ENCODE peak calls at places on chromosomes 3 and 15, in six cellular contexts. I, K, B, H, V and D are unnamed samples.

GRCh38 chr15:32867313-32867626 is 149.5 kb downstream of the GREM1 start:
- DNase-seq in K (no peak), I (no peak), B (no peak), V (no peak), H (no peak), D (no peak)

GRCh38 chr15:96409231-96410138 is 79.0 kb downstream of the NR2F2 start:
- DNase-seq in B (peak; percentile 26), H (no peak), I (no peak), K (no peak), V (peak; percentile 16), D (no peak)

GRCh38 chr3:15305366-15305844 is 27.0 kb downstream of the SH3BP5 start:
- DNase-seq in H (no peak), K (no peak), V (no peak), B (peak; percentile 32), I (no peak), D (peak; percentile 56)

GRCh38 chr3:98647197-98647596 is 53.8 kb upstream of the CPOX start:
- DNase-seq in K (no peak), B (no peak), V (no peak), H (no peak), I (no peak), D (no peak)

GRCh38 chr3:72903004-72903403 is 15.2 kb downstream of the GXYLT2 start:
- DNase-seq in B (no peak), V (no peak), I (no peak), K (no peak), H (no peak), D (no peak)

GRCh38 chr15:28969511-28970085 is 83.8 kb downstream of the APBA2 start:
- DNase-seq in I (no peak), B (no peak), H (no peak), V (no peak), K (no peak), D (no peak)

GRCh38 chr3:158737410-158737809 is 5.2 kb upstream of the RARRES1 start:
- DNase-seq in I (no peak), V (no peak), K (no peak), B (no peak), H (no peak), D (no peak)

GRCh38 chr15:29969587-29970401 is 113.0 kb upstream of the GOLGA8J start:
- DNase-seq in K (no peak), V (no peak), B (no peak), I (no peak), H (no peak), D (no peak)

GRCh38 chr3:125052671-125053303 is 3.0 kb downstream of the HEG1 start:
- DNase-seq in H (no peak), K (no peak), V (no peak), I (no peak), B (peak; percentile 82), D (no peak)

GRCh38 chr3:123843668-123844067 is 40.5 kb downstream of the MYLK start:
- DNase-seq in V (no peak), B (no peak), I (no peak), K (no peak), H (no peak), D (no peak)

GRCh38 chr15:44427756-44428724 is 611 bp downstream of the CTDSPL2 start:
- DNase-seq in K (peak; percentile 74), B (peak; percentile 39), I (no peak), V (peak; percentile 69), H (no peak), D (no peak)

GRCh38 chr15:79874242-79874641 is 22.6 kb downstream of the MTHFS start:
- DNase-seq in K (no peak), I (no peak), V (no peak), H (no peak), B (no peak), D (no peak)

GRCh38 chr3:100702082-100703014 is 6.9 kb upstream of the TFG start:
- DNase-seq in I (no peak), B (no peak), K (no peak), H (no peak), V (no peak), D (no peak)

GRCh38 chr15:88202231-88202630 is 54.3 kb downstream of the NTRK3 start:
- DNase-seq in K (no peak), I (no peak), V (no peak), B (no peak), H (no peak), D (no peak)

GRCh38 chr15:64361259-64361658 is 5.3 kb upstream of the CSNK1G1 start:
- DNase-seq in K (no peak), B (no peak), H (no peak), V (no peak), I (no peak), D (no peak)

GRCh38 chr3:50504681-50505080 is 1.2 kb upstream of the CACNA2D2 start:
- DNase-seq in V (no peak), H (no peak), B (no peak), I (no peak), K (no peak), D (no peak)

GRCh38 chr3:2303567-2303966 is 204.9 kb downstream of the CNTN4 start:
- DNase-seq in B (no peak), I (no peak), K (no peak), H (no peak), V (no peak), D (no peak)

GRCh38 chr15:62940755-62941361 is 101.7 kb upstream of the TPM1 start:
- DNase-seq in V (peak; percentile 51), I (no peak), B (peak; percentile 25), K (peak; percentile 34), H (no peak), D (peak; percentile 92)

GRCh38 chr3:187628169-187628568 is 42.0 kb downstream of the SST start:
- DNase-seq in V (no peak), I (no peak), B (no peak), H (no peak), K (no peak), D (no peak)

GRCh38 chr3:196096382-196096953 is 14.6 kb upstream of the TFRC start:
- DNase-seq in V (peak; percentile 67), I (peak; percentile 87), K (peak; percentile 50), B (no peak), H (no peak), D (peak; percentile 77)

GRCh38 chr3:29186982-29187718 is 93.7 kb upstream of the RBMS3 start:
- DNase-seq in I (no peak), B (peak; percentile 76), K (no peak), V (no peak), H (no peak), D (no peak)

GRCh38 chr3:10835406-10835805 is 19.4 kb downstream of the SLC6A11 start:
- DNase-seq in I (no peak), V (no peak), H (no peak), B (no peak), K (no peak), D (no peak)

GRCh38 chr3:186523022-186523421 is 21.2 kb downstream of the CRYGS start:
- DNase-seq in V (no peak), H (no peak), B (no peak), K (no peak), I (no peak), D (no peak)

GRCh38 chr3:66336358-66336766 is 115.6 kb downstream of the SLC25A26 start:
- DNase-seq in B (peak; percentile 96), V (no peak), K (no peak), I (no peak), H (no peak), D (no peak)

GRCh38 chr15:89132611-89133242 is 44.5 kb downstream of the ABHD2 start:
- DNase-seq in I (no peak), B (peak; percentile 87), K (no peak), H (no peak), V (no peak), D (no peak)

GRCh38 chr15:42053914-42054313 is 33.1 kb upstream of the PLA2G4E start:
- DNase-seq in H (no peak), B (no peak), K (peak; percentile 57), I (no peak), V (no peak), D (no peak)

GRCh38 chr3:111733856-111734255 is 125.2 kb upstream of the PHLDB2 start:
- DNase-seq in V (no peak), H (no peak), B (no peak), I (no peak), K (no peak), D (no peak)
- H3K4me1 ChIP-seq in V (peaks cover 17% of the 10 kb centered on the region), H (no peaks in the 10 kb centered on the region), B (peaks cover 20% of the 10 kb centered on the region), I (no peaks in the 10 kb centered on the region), K (peaks cover 22% of the 10 kb centered on the region), D (no peaks in the 10 kb centered on the region)

DNA sequence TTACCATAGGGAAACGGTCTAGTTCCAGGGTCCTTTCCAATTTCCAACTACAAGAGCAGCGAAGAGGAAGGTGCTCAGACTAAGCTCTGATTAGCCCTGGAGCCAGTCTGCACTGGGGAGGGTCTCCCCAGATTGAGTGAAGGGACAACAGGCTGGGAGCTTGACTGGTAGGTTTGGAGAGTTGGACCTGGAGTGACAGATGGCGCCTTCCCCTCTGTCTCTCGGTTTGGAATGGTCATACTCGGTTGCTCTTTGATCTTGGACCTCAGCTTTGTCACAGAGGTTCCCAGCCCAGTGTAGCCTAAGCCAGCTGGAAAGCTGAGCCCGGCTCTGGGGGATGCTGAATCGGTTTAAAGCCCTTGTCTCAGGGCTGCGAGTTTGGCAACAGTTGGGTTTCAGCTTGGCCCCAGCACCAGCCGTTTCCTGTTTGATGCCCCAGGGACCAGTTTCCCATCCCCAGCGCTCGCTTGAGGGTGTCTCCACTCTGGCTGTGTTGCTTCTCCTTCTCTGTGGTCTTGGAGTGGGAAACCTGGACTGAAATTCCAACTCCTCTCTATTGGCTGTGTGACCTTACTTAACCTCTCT is 53.1 kb upstream of the ULK4 start:
- DNase-seq in K (peak; percentile 37), H (no peak), V (peak; percentile 55), I (no peak), B (peak; percentile 66), D (peak; percentile 83)
- TF ChIP-seq POLR2AphosphoS5 in K (no peak), H (no peak), V (peak; percentile 8), I (no peak), B (no peak), D (no peak)

DNA sequence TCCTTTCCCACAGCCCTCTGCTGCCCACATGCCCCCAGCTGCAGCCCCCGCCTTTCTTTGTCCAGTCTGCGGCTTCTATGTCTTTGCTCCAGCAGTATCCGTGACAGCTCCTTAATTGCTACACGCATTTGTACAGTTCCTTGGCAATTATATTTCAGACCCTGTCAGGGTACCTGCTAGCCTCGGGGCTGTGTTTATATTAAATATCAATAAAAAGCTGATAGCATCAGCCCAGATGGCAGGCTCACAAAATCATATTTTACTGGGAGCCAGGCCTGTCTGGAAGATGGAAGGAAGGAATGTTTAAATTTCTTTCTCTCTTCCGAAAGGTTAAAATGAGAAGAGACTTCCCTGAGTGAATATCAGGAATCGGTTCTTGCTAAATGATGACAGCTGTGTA is 378.3 kb downstream of the LRTM1 start:
- DNase-seq in I (no peak), H (no peak), K (no peak), V (no peak), B (no peak), D (no peak)
- H3K4me1 ChIP-seq in I (no peaks in the 10 kb centered on the region), H (no peaks in the 10 kb centered on the region), K (no peaks in the 10 kb centered on the region), V (no peaks in the 10 kb centered on the region), B (no peaks in the 10 kb centered on the region), D (peaks cover 7% of the 10 kb centered on the region)

GRCh38 chr3:13332740-13333139 is 87.4 kb downstream of the NUP210 start:
- DNase-seq in K (peak; percentile 43), V (no peak), I (no peak), B (no peak), H (no peak), D (no peak)

GRCh38 chr3:13329746-13330145 is 90.4 kb downstream of the NUP210 start:
- DNase-seq in I (no peak), H (no peak), V (no peak), K (no peak), B (no peak), D (no peak)

GRCh38 chr3:13333236-13333897 is 86.8 kb downstream of the NUP210 start:
- DNase-seq in H (no peak), B (no peak), K (no peak), I (no peak), V (no peak), D (no peak)

GRCh38 chr3:13335062-13335461 is 85.1 kb downstream of the NUP210 start:
- DNase-seq in V (no peak), B (no peak), K (no peak), I (no peak), H (no peak), D (no peak)

GRCh38 chr3:13332158-13332557 is 88.0 kb downstream of the NUP210 start:
- DNase-seq in V (peak; percentile 63), H (no peak), I (peak; percentile 93), B (no peak), K (peak; percentile 37), D (no peak)
- TF ChIP-seq POLR2AphosphoS5 in V (no peak), H (no peak), I (peak; percentile 24), B (no peak), K (no peak), D (no peak)